ENCODE peak calls at places on chromosome X, in eight cellular contexts. Z is H9, U is hepatocyte, Q is mammary epithelial cell, B is IMR-90, P is PC-3, F is mesendoderm, H is fibroblast of lung. D is an unnamed sample.

GRCh38 chrX:134670241-134670811 is 12.1 kb upstream of the PLAC1 start:
- DNase-seq in H (peak), Z (no peak), Q (peak), U (peak), F (peak), P (peak), B (peak), D (peak)

GRCh38 chrX:70432936-70433847 is 10.1 kb downstream of the GDPD2 start:
- DNase-seq in Z (no peak), F (no peak), H (no peak), B (no peak), Q (no peak), U (no peak), P (no peak), D (peak)

GRCh38 chrX:53547668-53548067 is 113.5 kb upstream of the HSD17B10 start:
- DNase-seq in P (no peak), Z (no peak), U (no peak), F (no peak), Q (no peak), B (no peak), H (no peak), D (no peak)

GRCh38 chrX:12887141-12887540 is 19.3 kb upstream of the TLR8 start:
- DNase-seq in Z (no peak), F (no peak), U (no peak), P (no peak), H (no peak), B (no peak), Q (no peak), D (no peak)

GRCh38 chrX:13489451-13489850 is 80.0 kb upstream of the EGFL6 start:
- DNase-seq in F (no peak), U (no peak), B (peak), Q (peak), H (peak), Z (no peak), P (peak), D (no peak)

GRCh38 chrX:48465336-48465933 is 4.6 kb downstream of the SLC38A5 start:
- DNase-seq in B (peak), H (peak), Z (no peak), F (no peak), U (no peak), Q (peak), P (peak), D (peak)

GRCh38 chrX:13747836-13748235 is 13.3 kb downstream of the OFD1 start:
- DNase-seq in Q (peak), P (peak), Z (no peak), B (peak), F (peak), H (peak), U (peak), D (peak)

GRCh38 chrX:127038065-127038464 is 218.5 kb downstream of the PRR32 start:
- DNase-seq in B (no peak), Z (no peak), P (peak), Q (no peak), U (no peak), F (peak), H (no peak), D (no peak)

GRCh38 chrX:64379924-64380323 is 15.3 kb downstream of the MTMR8 start:
- DNase-seq in H (no peak), B (no peak), F (no peak), Q (no peak), Z (no peak), U (no peak), P (no peak), D (no peak)

GRCh38 chrX:17590892-17591740 is 146.2 kb upstream of the SCML1 start:
- DNase-seq in U (peak), B (peak), H (peak), P (peak), F (peak), Z (peak), Q (peak), D (no peak)

GRCh38 chrX:134000260-134001245 is 15.2 kb upstream of the GPC3 start:
- DNase-seq in H (no peak), P (no peak), U (no peak), Z (no peak), B (no peak), F (no peak), Q (no peak), D (no peak)

GRCh38 chrX:110407910-110408545 is 49.4 kb downstream of the RTL9 start:
- DNase-seq in U (peak), H (peak), P (peak), B (peak), F (peak), Z (peak), Q (peak), D (no peak)

GRCh38 chrX:45063319-45064095 is 137.2 kb downstream of the DIPK2B start:
- DNase-seq in P (peak), B (peak), Q (peak), Z (no peak), F (no peak), H (no peak), U (peak), D (no peak)

GRCh38 chrX:281166-281999 is at the start of gene PLCXD1:
- DNase-seq in Z (peak), H (peak), F (peak), P (no peak), B (peak), U (peak), Q (no peak), D (peak)

GRCh38 chrX:45524805-45525204 is 324.1 kb upstream of the DIPK2B start:
- DNase-seq in F (no peak), Z (no peak), H (no peak), B (no peak), P (peak), Q (peak), U (no peak), D (no peak)

GRCh38 chrX:31604629-31605221 is 532.9 kb upstream of the FTHL17 start:
- DNase-seq in H (no peak), B (no peak), F (no peak), Q (no peak), U (no peak), Z (no peak), P (no peak), D (no peak)

GRCh38 chrX:1391370-1391706 is 575 bp downstream of the SLC25A6 start:
- DNase-seq in U (peak), Q (no peak), B (no peak), F (peak), P (peak), H (no peak), Z (no peak), D (peak)

GRCh38 chrX:122055450-122055849 is 1008.0 kb downstream of the GLUD2 start:
- DNase-seq in F (no peak), P (no peak), U (no peak), Q (no peak), Z (no peak), H (no peak), B (no peak), D (no peak)

GRCh38 chrX:154748712-154749339 is 2.1 kb downstream of the GAB3 start:
- DNase-seq in F (peak), B (peak), U (peak), Q (peak), P (peak), Z (no peak), H (peak), D (peak)

GRCh38 chrX:47380268-47380667 is 9.9 kb downstream of the ZNF157 start:
- DNase-seq in P (peak), F (no peak), B (no peak), U (no peak), H (no peak), Z (no peak), Q (peak), D (no peak)

GRCh38 chrX:104428231-104428630 is 137.8 kb upstream of the IL1RAPL2 start:
- DNase-seq in F (no peak), Z (no peak), Q (peak), U (no peak), H (no peak), B (no peak), P (peak), D (no peak)

GRCh38 chrX:77693594-77693993 is 92.4 kb downstream of the ATRX start:
- DNase-seq in H (no peak), P (no peak), F (no peak), B (no peak), Q (no peak), U (no peak), Z (no peak), D (no peak)

GRCh38 chrX:77694491-77694890 is 91.5 kb downstream of the ATRX start:
- DNase-seq in P (peak), Z (no peak), U (no peak), B (no peak), Q (no peak), H (no peak), F (no peak), D (no peak)

GRCh38 chrX:77698242-77698641 is 87.8 kb downstream of the ATRX start:
- DNase-seq in P (no peak), F (no peak), U (no peak), H (no peak), Z (no peak), B (no peak), Q (no peak), D (peak)
- H3K4me2 ChIP-seq in P (no peak), F (no peak), U (no peak), H (no peak), Z (no peak), B (no peak), Q (no peak), D (no peak)

GRCh38 chrX:38878674-38879375 is 77.6 kb downstream of the MID1IP1 start:
- DNase-seq in P (no peak), Q (no peak), H (no peak), F (no peak), Z (no peak), U (no peak), B (no peak), D (no peak)
- H3K4me2 ChIP-seq in P (no peak), Q (no peak), H (no peak), F (no peak), Z (no peak), U (no peak), B (no peak), D (no peak)

GRCh38 chrX:148600581-148600980 is 100.2 kb downstream of the AFF2 start:
- DNase-seq in Z (no peak), P (no peak), F (no peak), Q (no peak), U (no peak), H (no peak), B (no peak), D (no peak)

GRCh38 chrX:148601034-148601433 is 100.6 kb downstream of the AFF2 start:
- DNase-seq in U (peak), Q (peak), H (peak), P (no peak), B (no peak), F (peak), Z (no peak), D (no peak)

GRCh38 chrX:148600131-148600530 is 99.7 kb downstream of the AFF2 start:
- DNase-seq in F (no peak), Q (no peak), P (no peak), B (no peak), U (no peak), Z (no peak), H (no peak), D (no peak)

GRCh38 chrX:148593987-148594386 is 93.6 kb downstream of the AFF2 start:
- DNase-seq in Z (no peak), Q (no peak), U (peak), F (no peak), B (no peak), H (no peak), P (no peak), D (peak)

DNA sequence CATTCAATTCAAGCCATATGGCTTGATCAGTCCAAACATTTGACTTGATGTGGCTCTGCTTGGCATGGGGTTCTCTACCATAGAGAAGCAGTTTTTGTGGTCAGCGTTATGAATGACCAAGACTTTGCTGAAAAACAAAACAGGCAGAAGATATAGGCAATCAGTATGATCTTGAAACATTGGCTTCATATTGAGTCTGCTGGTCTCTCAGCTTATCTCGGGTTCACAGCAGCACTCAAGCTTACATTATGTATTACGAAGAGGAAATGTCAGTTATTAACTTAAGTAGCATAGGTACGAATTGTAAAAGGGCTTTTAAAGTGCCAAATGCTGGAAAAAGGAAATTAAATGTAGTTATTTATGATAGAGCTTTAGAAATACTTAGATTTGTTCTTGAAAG is 99.0 kb downstream of the AFF2 start:
- DNase-seq in Q (no peak), H (no peak), P (no peak), U (no peak), F (no peak), Z (no peak), B (no peak), D (no peak)
- H3K4me2 ChIP-seq in Q (no peak), H (no peak), P (no peak), U (no peak), F (no peak), Z (no peak), B (no peak), D (no peak)

DNA sequence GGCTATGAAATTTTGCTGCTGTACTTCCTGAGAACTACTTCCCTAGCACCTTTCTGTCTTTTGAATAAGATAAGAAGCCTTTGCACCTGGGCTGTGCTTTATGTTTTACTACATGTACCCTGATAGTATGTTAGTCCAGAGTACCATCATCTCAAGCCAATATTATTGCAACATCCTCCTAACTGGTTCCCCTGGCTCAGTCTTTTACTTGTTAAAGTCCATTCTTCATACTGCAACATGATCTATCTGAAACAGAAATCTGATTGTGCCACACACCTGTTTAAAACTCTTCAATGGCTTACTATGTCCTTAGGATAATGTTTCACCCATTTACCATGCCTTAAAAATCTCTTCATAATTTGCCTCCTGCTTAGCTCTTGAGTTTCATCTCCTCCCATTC is 102.3 kb downstream of the AGTR2 start:
- DNase-seq in Z (no peak), Q (peak), P (peak), B (no peak), F (no peak), U (peak), H (no peak), D (no peak)
- H3K4me2 ChIP-seq in Z (no peak), Q (peak), P (peak), B (no peak), F (no peak), U (no peak), H (no peak), D (no peak)

DNA sequence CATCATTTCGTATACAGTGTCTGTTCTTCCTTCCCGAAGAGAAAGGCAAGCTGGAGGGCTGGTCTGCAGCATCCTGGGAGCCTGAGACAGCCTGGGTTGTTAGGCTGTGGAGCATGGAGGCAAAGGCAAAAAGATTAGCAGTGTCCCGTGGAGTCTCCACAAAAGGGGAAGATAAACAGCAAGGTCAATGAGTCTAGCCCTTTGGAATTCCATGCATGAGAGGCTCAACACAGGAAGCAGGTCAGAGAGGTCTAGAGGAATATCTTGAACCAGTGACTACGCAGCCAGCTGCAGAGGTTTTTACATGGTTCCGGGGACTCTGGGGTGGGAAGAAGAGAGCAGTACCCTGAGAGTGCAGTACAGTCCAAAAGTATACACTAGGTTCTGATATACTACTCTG is 12.2 kb upstream of the MCF2 start:
- DNase-seq in U (no peak), Z (peak), Q (peak), F (peak), B (peak), P (peak), H (peak), D (peak)
- H3K4me2 ChIP-seq in U (no peak), Z (no peak), Q (no peak), F (no peak), B (no peak), P (no peak), H (no peak), D (no peak)

DNA sequence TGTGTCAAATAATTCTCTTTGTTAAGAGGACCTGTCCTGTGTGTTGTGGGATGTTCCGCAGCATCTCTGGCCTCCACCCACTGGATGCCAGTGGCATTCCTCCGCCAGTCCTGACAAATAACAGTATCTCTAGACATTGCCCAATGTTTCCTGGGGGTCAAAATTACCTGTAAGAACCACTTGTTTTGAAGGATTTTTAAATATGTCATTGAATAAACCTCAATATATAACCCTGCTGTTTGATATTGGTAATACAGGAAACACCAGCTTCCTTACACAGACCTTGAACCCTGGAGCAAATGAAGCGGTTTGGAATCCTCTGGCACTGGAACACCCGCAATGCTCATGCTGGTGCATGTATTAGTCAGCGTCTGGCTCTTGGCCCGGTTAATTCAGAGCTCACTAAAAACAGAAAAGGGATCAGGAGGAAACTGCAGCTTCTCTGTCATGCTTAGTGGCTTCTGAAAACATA is 101.3 kb downstream of the TBL1X start:
- DNase-seq in U (peak), H (peak), B (peak), P (peak), Q (peak), Z (no peak), F (no peak), D (peak)
- H3K4me2 ChIP-seq in U (no peak), H (peak), B (peak), P (peak), Q (no peak), Z (no peak), F (no peak), D (peak)

GRCh38 chrX:131083510-131084142 is 25.5 kb downstream of the ARHGAP36 start:
- DNase-seq in B (no peak), P (no peak), Z (no peak), F (peak), H (no peak), Q (no peak), U (no peak), D (no peak)
- H3K4me2 ChIP-seq in B (no peak), P (no peak), Z (peak), F (no peak), H (no peak), Q (no peak), U (no peak), D (no peak)

GRCh38 chrX:27995611-27996010 is 14.4 kb upstream of the DCAF8L1 start:
- DNase-seq in H (no peak), U (no peak), P (no peak), Z (no peak), F (no peak), Q (no peak), B (no peak), D (no peak)
- H3K4me2 ChIP-seq in H (no peak), U (no peak), P (no peak), Z (no peak), F (no peak), Q (no peak), B (no peak), D (no peak)

GRCh38 chrX:150856785-150857184 is 41.7 kb downstream of the CD99L2 start:
- DNase-seq in U (no peak), B (no peak), F (no peak), P (no peak), Z (no peak), H (no peak), Q (no peak), D (no peak)
- H3K4me2 ChIP-seq in U (no peak), B (no peak), F (no peak), P (no peak), Z (no peak), H (no peak), Q (no peak), D (no peak)

GRCh38 chrX:40245411-40246140 is 147.8 kb upstream of the BCOR start:
- DNase-seq in Q (no peak), F (no peak), Z (no peak), U (peak), H (peak), P (no peak), B (no peak), D (no peak)
- H3K4me2 ChIP-seq in Q (no peak), F (no peak), Z (no peak), U (peak), H (peak), P (no peak), B (peak), D (peak)